ENCODE peak calls at places on chromosomes 12 and 14, in four cellular contexts. R is HCT116, D is SK-N-SH, G is IMR-90. J is an unnamed sample. For H4K20me1 and H3K9me3, the result is how much of the 10 kb centered on the place peaks cover.

GRCh38 chr12:110957159-110957558 is 36.8 kb upstream of the MYL2 start:
- DNase-seq in D (no peak), G (no peak), R (no peak), J (no peak)

GRCh38 chr12:93378373-93379310 is 917 bp downstream of the NUDT4 start:
- DNase-seq in G (peak), D (peak), R (no peak), J (peak)

GRCh38 chr12:131895640-131896079 is 1.2 kb downstream of the ULK1 start:
- DNase-seq in G (no peak), D (no peak), R (no peak), J (no peak)

GRCh38 chr14:96574633-96575191 is 72.5 kb downstream of the PAPOLA start:
- DNase-seq in R (no peak), D (no peak), G (peak), J (no peak)

GRCh38 chr12:2288001-2288400 is 235.2 kb downstream of the CACNA1C start:
- DNase-seq in G (peak), R (no peak), D (no peak), J (no peak)

GRCh38 chr14:69716483-69717187 is 50.3 kb upstream of the SRSF5 start:
- DNase-seq in D (no peak), G (peak), R (no peak), J (peak)

GRCh38 chr12:52235822-52236291 is 2.8 kb downstream of the KRT7 start:
- DNase-seq in G (no peak), D (peak), R (no peak), J (no peak)

GRCh38 chr14:89141862-89142261 is 275.2 kb downstream of the FOXN3 start:
- DNase-seq in D (no peak), R (no peak), G (no peak), J (no peak)

GRCh38 chr12:108000111-108000510 is 129.0 kb upstream of the WSCD2 start:
- DNase-seq in D (no peak), R (no peak), G (no peak), J (no peak)

GRCh38 chr14:93987376-93987775 is 9.7 kb upstream of the CCDC197 start:
- DNase-seq in G (no peak), R (no peak), D (no peak), J (no peak)

GRCh38 chr12:39682689-39683477 is 63.3 kb upstream of the ABCD2 start:
- DNase-seq in G (no peak), R (no peak), D (no peak), J (no peak)

GRCh38 chr12:62328296-62328921 is 68.2 kb downstream of the USP15 start:
- DNase-seq in G (no peak), R (no peak), D (peak), J (no peak)

GRCh38 chr12:124086299-124086898 is 113.4 kb downstream of the ZNF664 start:
- DNase-seq in R (no peak), G (no peak), D (no peak), J (no peak)

GRCh38 chr12:75642226-75642625 is 130.8 kb upstream of the KRR1 start:
- DNase-seq in D (no peak), R (no peak), G (no peak), J (no peak)

GRCh38 chr14:56137842-56138241 is 19.6 kb downstream of the PELI2 start:
- DNase-seq in R (no peak), G (no peak), D (no peak), J (no peak)

GRCh38 chr12:19014243-19014642 is 115.3 kb upstream of the PLEKHA5 start:
- DNase-seq in D (no peak), G (peak), R (no peak), J (no peak)

GRCh38 chr12:19021646-19022045 is 107.9 kb upstream of the PLEKHA5 start:
- DNase-seq in G (peak), R (no peak), D (no peak), J (no peak)

GRCh38 chr14:74816124-74816523 is 53.0 kb downstream of the YLPM1 start:
- DNase-seq in D (no peak), G (no peak), R (no peak), J (no peak)

GRCh38 chr12:102234599-102234998 is 37.0 kb upstream of the PMCH start:
- DNase-seq in D (no peak), R (no peak), G (no peak), J (no peak)

GRCh38 chr12:131085816-131086591 is 132.3 kb downstream of the ADGRD1 start:
- DNase-seq in G (no peak), R (no peak), D (no peak), J (no peak)

GRCh38 chr12:3727877-3728632 is 24.9 kb downstream of the CRACR2A start:
- DNase-seq in G (peak), D (no peak), R (no peak), J (no peak)

GRCh38 chr14:74948228-74949175 is 6.9 kb downstream of the PGF start:
- DNase-seq in D (no peak), R (no peak), G (no peak), J (no peak)

GRCh38 chr12:89135976-89136634 is 216.2 kb downstream of the DUSP6 start:
- DNase-seq in G (peak), R (peak), D (no peak), J (no peak)

GRCh38 chr12:64431791-64432190 is 20.1 kb upstream of the TBK1 start:
- DNase-seq in G (peak), R (no peak), D (no peak), J (no peak)

DNA sequence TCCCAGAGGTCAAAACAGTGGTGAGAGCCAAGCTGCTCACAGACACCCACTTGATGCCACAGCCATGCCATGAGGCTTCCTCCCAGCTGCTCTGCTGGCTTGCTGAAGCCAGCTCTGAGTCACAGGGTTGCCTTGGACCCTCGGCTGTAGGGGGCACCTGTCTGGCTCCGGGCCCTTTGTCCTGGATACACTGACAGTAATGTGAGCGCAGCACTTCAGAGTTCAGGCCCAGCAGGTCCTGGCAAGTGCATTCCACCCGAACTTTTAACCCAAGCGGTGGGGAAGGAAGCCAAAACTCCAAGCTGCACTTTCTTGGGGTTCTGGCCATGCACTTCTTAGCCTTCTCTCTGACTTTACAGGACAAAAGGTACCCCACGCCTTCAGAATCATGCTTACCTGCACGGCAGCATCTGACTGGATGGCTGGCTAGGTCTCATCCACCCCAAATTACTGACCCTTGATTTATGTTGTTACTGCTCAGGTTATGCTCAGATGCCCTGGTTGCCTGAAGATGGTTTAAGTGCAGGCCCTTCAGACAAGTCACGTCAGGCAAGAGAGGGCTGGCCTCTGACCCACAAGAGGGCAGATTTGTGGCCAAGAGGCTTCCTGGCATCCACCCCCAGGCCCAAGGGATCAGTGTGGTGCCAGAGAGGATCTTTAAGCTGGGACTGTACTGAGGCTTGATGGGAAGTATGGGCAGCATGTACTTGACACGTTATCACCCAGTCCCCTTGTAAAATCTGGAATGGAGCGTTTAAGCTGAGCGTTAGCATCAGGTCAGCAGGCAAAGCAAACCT is 24.8 kb downstream of the SLC25A29 start:
- DNase-seq in D (no peak), R (no peak), G (no peak), J (no peak)
- H4K20me1 ChIP-seq in D (under half), R (under half), G (under half), J (under half)

GRCh38 chr14:105806568-105806967 is 280.2 kb downstream of the TMEM121 start:
- DNase-seq in G (no peak), D (no peak), R (no peak), J (no peak)
- H3K9me3 ChIP-seq in G (under half), D (under half), R (under half), J (under half)

DNA sequence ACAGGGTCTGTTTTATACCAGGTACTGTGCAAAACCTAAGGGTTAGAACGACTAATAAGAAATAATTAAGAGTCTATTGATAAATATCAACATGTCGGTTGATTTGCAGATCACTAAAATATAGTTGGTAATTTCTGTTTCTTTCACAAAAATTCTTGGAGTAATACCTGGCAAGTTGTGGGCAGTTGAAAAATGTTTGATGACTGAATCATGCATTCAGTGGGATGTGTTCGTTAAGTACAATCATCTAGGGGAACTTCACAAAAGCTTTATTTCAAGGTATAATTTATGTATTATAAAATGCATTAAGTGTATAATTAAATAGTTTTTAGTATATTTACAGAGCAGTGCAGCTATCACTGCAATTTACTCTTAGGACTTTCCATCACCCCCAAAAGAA is 120.0 kb downstream of the KCNA5 start:
- DNase-seq in R (no peak), D (no peak), G (peak), J (no peak)
- H4K20me1 ChIP-seq in R (under half), D (under half), G (under half), J (under half)

GRCh38 chr14:33402604-33403003 is 463.9 kb downstream of the NPAS3 start:
- DNase-seq in D (no peak), G (no peak), R (no peak), J (no peak)
- H3K9me3 ChIP-seq in D (under half), G (under half), R (under half), J (under half)